ENCODE peak calls at places on chromosome 21, in five cellular contexts. Q, H, V, I and Z are unnamed samples. For H3K4me1 and H3K36me3, the result is how much of the 10 kb centered on the place peaks cover.

GRCh38 chr21:42238185-42238934 is 19.4 kb downstream of the ABCG1 start:
- DNase-seq in Q (no peak), V (no peak), H (no peak), I (no peak), Z (no peak)

GRCh38 chr21:25062061-25062460 is 545.2 kb downstream of the MRPL39 start:
- DNase-seq in H (no peak), V (no peak), Q (no peak), I (peak), Z (no peak)

GRCh38 chr21:22062472-22063139 is 1064.4 kb downstream of the NCAM2 start:
- DNase-seq in H (no peak), Q (no peak), I (no peak), V (no peak), Z (no peak)

GRCh38 chr21:30348506-30348905 is at the start of gene KRTAP23-1:
- DNase-seq in Q (no peak), I (no peak), H (no peak), V (no peak), Z (no peak)

GRCh38 chr21:33212159-33212851 is 17.4 kb upstream of the IFNAR2 start:
- DNase-seq in H (no peak), I (no peak), V (peak), Q (no peak), Z (no peak)

GRCh38 chr21:42176864-42177263 is 42.1 kb upstream of the ABCG1 start:
- DNase-seq in H (no peak), V (peak), Q (no peak), I (no peak), Z (no peak)

GRCh38 chr21:26070822-26071425 is 99.6 kb downstream of the APP start:
- DNase-seq in V (peak), Q (peak), H (no peak), I (no peak), Z (no peak)

GRCh38 chr21:41217656-41218380 is 49.9 kb downstream of the BACE2 start:
- DNase-seq in Q (no peak), I (no peak), H (peak), V (peak), Z (no peak)

GRCh38 chr21:14572206-14572780 is 26.2 kb upstream of the SAMSN1 start:
- DNase-seq in Q (no peak), H (no peak), V (no peak), I (no peak), Z (no peak)

GRCh38 chr21:37986751-37987399 is 70.6 kb upstream of the KCNJ6 start:
- DNase-seq in I (no peak), V (no peak), H (no peak), Q (no peak), Z (no peak)

GRCh38 chr21:29504751-29505321 is 206.1 kb downstream of the BACH1 start:
- DNase-seq in I (no peak), H (no peak), V (peak), Q (no peak), Z (no peak)

GRCh38 chr21:42644223-42645208 is 8.9 kb upstream of the PDE9A start:
- DNase-seq in I (no peak), H (no peak), Q (no peak), V (peak), Z (no peak)

GRCh38 chr21:37912616-37913015 is 3.6 kb downstream of the KCNJ6 start:
- DNase-seq in I (no peak), Q (no peak), H (no peak), V (no peak), Z (no peak)

GRCh38 chr21:22575165-22575584 is 1577.0 kb downstream of the NCAM2 start:
- DNase-seq in Q (no peak), V (no peak), I (peak), H (no peak), Z (no peak)

GRCh38 chr21:42103843-42104242 is 32.7 kb downstream of the UMODL1 start:
- DNase-seq in I (no peak), Q (no peak), H (no peak), V (no peak), Z (no peak)

GRCh38 chr21:23218667-23219066 is 2220.5 kb downstream of the NCAM2 start:
- DNase-seq in H (no peak), I (no peak), V (no peak), Q (no peak), Z (no peak)

GRCh38 chr21:9774347-9774746 is 747.0 kb upstream of the TPTE start:
- DNase-seq in Q (no peak), H (no peak), V (no peak), I (no peak), Z (no peak)

GRCh38 chr21:30580132-30580531 is 10.1 kb downstream of the KRTAP22-2 start:
- DNase-seq in V (no peak), Q (no peak), H (no peak), I (no peak), Z (no peak)

GRCh38 chr21:41750532-41751151 is 16.2 kb downstream of the RIPK4 start:
- DNase-seq in I (no peak), V (peak), Q (peak), H (no peak), Z (no peak)

GRCh38 chr21:46039891-46040660 is 57.8 kb upstream of the COL6A2 start:
- DNase-seq in I (no peak), Q (no peak), H (no peak), V (no peak), Z (no peak)

GRCh38 chr21:33514234-33514633 is 22.7 kb upstream of the DNAJC28 start:
- DNase-seq in V (peak), Q (no peak), I (no peak), H (no peak), Z (no peak)

GRCh38 chr21:46459356-46460112 is 843 bp downstream of the DIP2A start:
- DNase-seq in H (peak), I (no peak), Q (peak), V (peak), Z (no peak)

GRCh38 chr21:42174173-42174572 is 44.8 kb upstream of the ABCG1 start:
- DNase-seq in Q (no peak), V (no peak), I (no peak), H (no peak), Z (no peak)

GRCh38 chr21:36889401-36889800 is 77.1 kb downstream of the HLCS start:
- DNase-seq in I (no peak), Q (no peak), H (no peak), V (peak), Z (no peak)
- H3K4me1 ChIP-seq in I (under half), Q (under half), H (under half), V (under half), Z (under half)

DNA sequence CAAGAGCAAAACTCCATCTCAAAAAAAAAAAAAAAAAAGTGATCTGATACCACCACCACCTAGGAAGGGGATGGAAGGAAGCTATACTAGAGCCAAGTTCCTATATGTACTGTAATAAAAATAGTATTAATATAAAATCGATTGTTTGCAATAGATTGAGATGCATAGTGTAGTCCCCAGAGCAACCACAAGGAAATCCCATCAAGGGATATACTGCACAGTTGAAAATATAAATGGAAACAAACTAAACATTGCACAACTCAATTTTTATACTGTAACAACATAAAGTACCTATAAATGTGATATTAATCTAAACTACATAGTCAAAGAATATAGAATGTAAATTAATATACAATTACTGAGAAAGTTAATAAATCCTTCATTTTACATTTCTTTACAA is 20.9 kb upstream of the PSMG1 start:
- DNase-seq in I (no peak), Q (no peak), V (peak), H (no peak), Z (no peak)
- H3K36me3 ChIP-seq in I (half or more), Q (under half), V (half or more), H (half or more), Z (under half)

GRCh38 chr21:35038772-35039145 is 10.3 kb downstream of the RUNX1 start:
- DNase-seq in I (no peak), Q (no peak), H (no peak), V (no peak), Z (no peak)
- H3K4me1 ChIP-seq in I (under half), Q (under half), H (under half), V (under half), Z (under half)

GRCh38 chr21:17819114-17819877 is at the start of gene C21orf91:
- DNase-seq in I (peak), V (peak), H (peak), Q (peak), Z (peak)

GRCh38 chr21:17818158-17819113 is 720 bp downstream of the C21orf91 start:
- DNase-seq in H (no peak), V (peak), Q (peak), I (peak), Z (no peak)

DNA sequence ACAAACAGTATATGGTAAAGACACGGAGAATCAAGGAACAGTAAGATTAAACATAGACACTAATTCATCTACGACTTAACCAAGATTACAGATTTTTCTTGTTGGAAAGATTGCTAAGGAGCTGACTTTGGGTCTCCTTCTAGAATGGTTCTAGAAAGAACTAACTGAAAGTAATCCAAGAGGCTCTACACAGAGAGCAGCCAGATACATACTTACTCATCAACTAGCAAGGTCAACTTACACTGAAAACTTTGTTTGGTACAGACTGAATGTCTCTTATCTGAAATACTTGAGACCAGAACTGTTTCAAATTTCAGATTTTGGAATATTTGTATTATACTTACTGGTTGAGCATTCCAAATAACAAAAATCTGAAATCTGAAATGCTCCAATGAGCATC is 5.8 kb downstream of the C21orf91 start:
- DNase-seq in H (no peak), V (no peak), Q (no peak), I (no peak), Z (no peak)
- H3K36me3 ChIP-seq in H (under half), V (under half), Q (under half), I (half or more), Z (under half)

GRCh38 chr21:34869541-34869940 is 179.6 kb downstream of the RUNX1 start:
- DNase-seq in V (peak), I (no peak), H (no peak), Q (no peak), Z (no peak)

GRCh38 chr21:34867785-34868184 is 181.3 kb downstream of the RUNX1 start:
- DNase-seq in V (no peak), I (no peak), Q (no peak), H (no peak), Z (no peak)

GRCh38 chr21:34864370-34865209 is 184.5 kb downstream of the RUNX1 start:
- DNase-seq in I (no peak), Q (no peak), V (no peak), H (no peak), Z (no peak)

GRCh38 chr21:34862951-34863350 is 186.2 kb downstream of the RUNX1 start:
- DNase-seq in H (no peak), I (no peak), Q (no peak), V (no peak), Z (no peak)

GRCh38 chr21:34865922-34866271 is 183.2 kb downstream of the RUNX1 start:
- DNase-seq in V (no peak), I (peak), H (no peak), Q (no peak), Z (peak)
- H3K4me1 ChIP-seq in V (under half), I (under half), H (under half), Q (under half), Z (under half)

DNA sequence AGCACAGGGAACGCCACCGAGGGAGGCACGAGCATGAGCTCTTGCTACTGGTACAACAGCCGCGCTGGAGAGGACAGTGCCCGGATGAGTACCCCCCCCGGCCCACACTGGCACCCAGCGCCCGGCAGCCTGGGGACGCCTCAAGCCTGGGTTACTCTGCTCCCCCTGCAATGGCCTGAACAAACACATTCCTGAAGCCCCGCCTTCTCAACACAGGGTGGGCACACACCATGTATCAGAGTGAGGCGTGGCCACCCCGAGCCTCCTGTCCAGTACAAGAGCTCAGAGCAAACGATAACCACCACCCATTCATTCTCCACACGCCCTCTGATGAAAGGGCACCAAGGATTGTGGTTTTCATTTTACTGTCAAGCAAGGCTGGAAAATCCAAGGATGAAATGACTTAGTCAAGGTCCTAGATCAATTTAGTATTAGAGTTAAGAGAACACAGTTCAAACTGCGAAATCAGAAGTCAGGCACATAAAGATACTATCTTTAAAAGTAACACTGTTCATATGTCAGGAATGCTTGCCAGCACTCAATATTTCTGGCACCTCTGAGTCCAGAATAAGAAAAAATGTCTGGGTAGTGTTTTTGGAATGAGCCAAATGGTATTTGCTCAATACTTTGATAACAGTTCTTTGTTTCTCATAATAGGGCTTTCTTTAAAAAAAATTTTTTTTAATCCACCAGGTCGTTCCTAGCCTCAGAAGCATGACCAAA is 22.0 kb downstream of the UBE2G2 start:
- DNase-seq in Q (no peak), H (no peak), V (no peak), I (no peak), Z (no peak)
- H3K36me3 ChIP-seq in Q (under half), H (under half), V (under half), I (half or more), Z (under half)

GRCh38 chr21:34885125-34885524 is 164.0 kb downstream of the RUNX1 start:
- DNase-seq in H (no peak), Q (no peak), I (no peak), V (peak), Z (no peak)

GRCh38 chr21:34884346-34884929 is 164.7 kb downstream of the RUNX1 start:
- DNase-seq in Q (no peak), I (no peak), V (no peak), H (no peak), Z (no peak)

GRCh38 chr21:34881894-34882371 is 167.2 kb downstream of the RUNX1 start:
- DNase-seq in I (no peak), H (no peak), Q (no peak), V (peak), Z (no peak)

GRCh38 chr21:34882719-34883131 is 166.4 kb downstream of the RUNX1 start:
- DNase-seq in I (no peak), V (no peak), Q (no peak), H (no peak), Z (no peak)

DNA sequence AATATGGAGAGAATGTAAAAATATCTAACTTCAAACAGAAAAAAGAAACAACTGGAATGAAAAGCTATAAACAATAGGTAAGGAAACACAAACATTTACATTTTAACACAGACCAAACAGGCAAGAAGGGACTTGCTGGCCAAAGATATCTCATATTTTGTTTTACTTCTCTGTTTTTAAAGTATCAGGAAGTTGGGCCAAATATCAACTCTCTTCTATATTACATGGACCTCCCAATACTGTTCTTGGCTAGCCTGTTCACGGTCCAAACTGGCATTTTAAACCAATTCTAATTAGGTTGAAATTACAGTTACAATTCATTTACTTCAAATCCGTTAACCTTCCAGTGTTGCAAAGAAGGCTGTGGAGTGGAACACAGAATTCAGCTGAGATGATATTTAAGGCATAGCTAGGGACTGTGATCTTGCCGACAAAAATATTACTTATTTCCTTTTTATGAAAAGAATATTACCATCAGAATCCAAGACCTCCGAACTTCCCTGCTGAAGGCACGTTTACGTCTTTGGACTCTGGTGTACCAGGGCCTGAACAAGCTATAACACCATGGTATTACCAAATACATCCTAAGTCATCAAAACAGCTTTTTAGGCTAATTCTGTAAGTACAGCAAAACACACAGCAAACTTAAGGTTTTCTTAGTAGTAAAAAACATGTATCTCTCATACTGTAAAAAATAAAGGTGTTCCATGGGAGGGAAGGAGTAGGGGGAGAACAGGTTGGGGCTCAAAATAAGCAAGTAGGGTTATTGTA is 165.4 kb downstream of the RUNX1 start:
- DNase-seq in I (no peak), Q (no peak), V (no peak), H (no peak), Z (no peak)
- H3K4me1 ChIP-seq in I (under half), Q (under half), V (under half), H (under half), Z (under half)

GRCh38 chr21:32046191-32046590 is 173.4 kb downstream of the HUNK start:
- DNase-seq in Q (no peak), I (no peak), H (no peak), V (no peak), Z (no peak)
- H3K36me3 ChIP-seq in Q (under half), I (under half), H (under half), V (under half), Z (under half)

GRCh38 chr21:43755820-43756594 is 20.1 kb downstream of the CSTB start:
- DNase-seq in H (no peak), Q (no peak), I (no peak), V (no peak), Z (no peak)

GRCh38 chr21:43759651-43760050 is 16.5 kb downstream of the CSTB start:
- DNase-seq in Q (no peak), I (no peak), H (no peak), V (no peak), Z (no peak)

GRCh38 chr21:43758811-43759210 is 17.3 kb downstream of the CSTB start:
- DNase-seq in V (no peak), I (no peak), Q (no peak), H (no peak), Z (no peak)

GRCh38 chr21:43758132-43758619 is 17.9 kb downstream of the CSTB start:
- DNase-seq in V (no peak), H (peak), Q (no peak), I (no peak), Z (no peak)

DNA sequence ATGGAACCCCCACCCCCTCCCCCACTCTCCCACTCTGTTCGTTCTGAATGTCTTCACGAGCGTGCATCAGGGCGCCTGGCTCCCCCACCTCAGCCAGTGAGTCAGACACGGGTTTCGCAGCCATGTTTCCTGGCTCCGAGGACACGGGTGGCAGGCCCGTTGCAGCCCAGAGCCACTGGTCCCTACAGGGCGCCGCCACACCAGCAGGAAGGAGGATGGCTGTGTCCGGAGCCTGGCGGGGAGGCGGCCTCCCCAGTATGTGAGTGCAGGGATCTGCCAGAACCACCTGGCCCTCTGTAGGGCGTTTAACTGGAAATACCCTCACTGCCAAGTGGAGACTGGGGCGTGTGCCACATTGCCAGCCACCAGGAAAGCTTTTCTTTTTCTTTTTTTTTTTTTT is 18.5 kb downstream of the CSTB start:
- DNase-seq in I (no peak), H (no peak), V (no peak), Q (no peak), Z (no peak)
- H3K4me1 ChIP-seq in I (under half), H (under half), V (under half), Q (under half), Z (under half)